ENCODE peak calls at places on chromosomes 4 and X, in eight cellular contexts. M is OCI-LY7, Q is nephron progenitor cell, U is endothelial cell, A is astrocyte of the spinal cord, O is MCF 10A, X is fibroblast of pulmonary artery, F is cardiac fibroblast. G is an unnamed sample.

GRCh38 chr4:13097971-13098370 is 386.2 kb downstream of the RAB28 start:
- DNase-seq in A (no peak), F (no peak), O (no peak), M (no peak), X (no peak), U (no peak), Q (no peak), G (no peak)

GRCh38 chr4:146124023-146124680 is 51.4 kb upstream of the LSM6 start:
- DNase-seq in O (no peak), Q (no peak), M (no peak), U (no peak), F (no peak), A (no peak), X (no peak), G (no peak)

GRCh38 chr4:83334425-83335241 is at the start of gene HPSE:
- DNase-seq in A (peak), Q (peak), U (peak), M (peak), F (peak), O (peak), X (peak), G (peak)

GRCh38 chr4:2700031-2700430 is 56.1 kb downstream of the TNIP2 start:
- DNase-seq in O (no peak), U (no peak), Q (no peak), F (no peak), X (no peak), A (no peak), M (no peak), G (no peak)

GRCh38 chr4:164783966-164784365 is 30.0 kb downstream of the SMIM31 start:
- DNase-seq in A (no peak), M (no peak), O (no peak), U (no peak), X (no peak), F (no peak), Q (peak), G (no peak)

GRCh38 chr4:76305971-76306881 is at the start of gene STBD1:
- DNase-seq in F (peak), O (peak), U (peak), A (peak), M (no peak), X (peak), Q (peak), G (peak)

GRCh38 chr4:42344260-42344659 is 53.0 kb upstream of the SHISA3 start:
- DNase-seq in M (no peak), F (no peak), X (no peak), Q (no peak), A (no peak), O (no peak), U (no peak), G (no peak)

GRCh38 chr4:80538276-80538926 is 202.9 kb downstream of the CFAP299 start:
- DNase-seq in X (no peak), M (no peak), Q (no peak), A (peak), U (no peak), O (peak), F (no peak), G (no peak)

GRCh38 chr4:46937493-46937892 is 28.4 kb upstream of the COX7B2 start:
- DNase-seq in F (peak), U (no peak), X (peak), A (no peak), M (no peak), O (peak), Q (no peak), G (no peak)

GRCh38 chrX:154698630-154699248 is 45.4 kb upstream of the CTAG2 start:
- DNase-seq in Q (no peak), M (no peak), X (no peak), O (no peak), U (no peak), F (no peak), A (no peak), G (no peak)

GRCh38 chrX:155877288-155877687 is 3.9 kb upstream of the VAMP7 start:
- DNase-seq in Q (no peak), O (no peak), F (no peak), M (peak), X (no peak), U (no peak), A (no peak), G (no peak)

GRCh38 chr4:102826890-102827673 is at the start of gene UBE2D3:
- DNase-seq in O (peak), Q (peak), X (peak), F (peak), M (peak), A (peak), U (peak), G (peak)

GRCh38 chr4:73984736-73985527 is 3.1 kb downstream of the PPBP start:
- DNase-seq in U (no peak), O (no peak), F (no peak), A (no peak), X (no peak), M (no peak), Q (no peak), G (no peak)

GRCh38 chrX:16659326-16659725 is 9.4 kb downstream of the S100G start:
- DNase-seq in A (no peak), X (no peak), U (no peak), M (no peak), F (no peak), O (no peak), Q (no peak), G (no peak)

GRCh38 chrX:16319929-16320328 is 152.6 kb downstream of the MAGEB17 start:
- DNase-seq in F (no peak), X (no peak), Q (no peak), U (no peak), A (peak), M (no peak), O (no peak), G (no peak)

GRCh38 chr4:178955614-178956013 is 1513.4 kb upstream of the AGA start:
- DNase-seq in A (no peak), M (no peak), F (no peak), U (no peak), Q (no peak), O (no peak), X (no peak), G (no peak)

GRCh38 chr4:151403656-151404055 is 5.3 kb upstream of the FHIP1A start:
- DNase-seq in U (no peak), A (no peak), M (no peak), O (no peak), Q (no peak), F (no peak), X (no peak), G (no peak)

GRCh38 chr4:1992468-1993168 is 16.2 kb downstream of the NELFA start:
- DNase-seq in U (peak), O (no peak), X (peak), M (no peak), F (peak), A (no peak), Q (peak), G (no peak)

GRCh38 chr4:26985836-26986235 is 125.2 kb downstream of the STIM2 start:
- DNase-seq in O (no peak), A (no peak), U (no peak), F (no peak), Q (no peak), X (no peak), M (peak), G (no peak)

GRCh38 chrX:12469296-12469695 is 321.9 kb upstream of the PRPS2 start:
- DNase-seq in X (no peak), M (no peak), A (peak), Q (no peak), O (peak), U (no peak), F (no peak), G (no peak)
- TF ChIP-seq CTCF in X (no peak), M (no peak), A (no peak), Q (no peak), O (no peak), U (no peak), F (no peak), G (no peak)

GRCh38 chrX:7147978-7148824 is at the start of gene PUDP:
- DNase-seq in A (peak), M (peak), X (peak), Q (peak), O (peak), U (peak), F (peak), G (peak)
- TF ChIP-seq CTCF in A (peak), M (peak), X (no peak), Q (no peak), O (no peak), U (no peak), F (no peak), G (peak)

DNA sequence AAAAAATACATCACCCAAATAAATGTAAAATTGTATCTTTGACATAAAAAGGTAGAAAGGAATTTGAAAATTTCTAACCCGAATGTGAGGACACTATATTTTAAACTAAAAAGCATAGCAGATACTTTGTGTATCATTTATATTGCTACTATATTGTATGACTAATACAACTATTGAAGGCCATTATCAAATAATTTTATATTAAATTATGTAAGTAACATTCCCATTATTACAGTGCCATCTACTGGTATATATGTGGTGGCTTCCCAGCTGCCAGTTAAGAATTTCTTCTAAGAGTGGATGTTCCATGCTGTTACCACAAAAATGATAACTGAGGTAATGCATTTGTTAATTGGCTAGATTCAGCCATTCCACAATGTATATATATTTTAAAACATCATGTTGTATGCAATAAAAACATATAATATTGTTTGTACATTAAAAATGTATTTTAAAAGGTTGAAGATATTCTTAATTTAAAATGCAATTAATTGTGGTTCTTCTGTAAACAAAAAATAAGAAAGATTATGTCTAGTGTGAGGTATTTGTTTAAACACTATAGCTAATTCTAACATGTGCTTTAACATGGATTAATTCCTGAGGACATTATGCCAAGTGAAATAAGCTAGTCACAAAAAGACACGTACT is 65.3 kb downstream of the EGF start:
- DNase-seq in F (peak), U (no peak), A (peak), M (peak), O (peak), X (peak), Q (no peak), G (no peak)
- TF ChIP-seq CTCF in F (peak), U (peak), A (peak), M (peak), O (peak), X (peak), Q (peak), G (peak)

GRCh38 chrX:10393241-10393640 is 227.1 kb downstream of the MID1 start:
- DNase-seq in O (no peak), M (no peak), A (no peak), Q (no peak), X (no peak), U (no peak), F (no peak), G (no peak)
- TF ChIP-seq CTCF in O (no peak), M (no peak), A (no peak), Q (no peak), X (no peak), U (no peak), F (no peak), G (no peak)

DNA sequence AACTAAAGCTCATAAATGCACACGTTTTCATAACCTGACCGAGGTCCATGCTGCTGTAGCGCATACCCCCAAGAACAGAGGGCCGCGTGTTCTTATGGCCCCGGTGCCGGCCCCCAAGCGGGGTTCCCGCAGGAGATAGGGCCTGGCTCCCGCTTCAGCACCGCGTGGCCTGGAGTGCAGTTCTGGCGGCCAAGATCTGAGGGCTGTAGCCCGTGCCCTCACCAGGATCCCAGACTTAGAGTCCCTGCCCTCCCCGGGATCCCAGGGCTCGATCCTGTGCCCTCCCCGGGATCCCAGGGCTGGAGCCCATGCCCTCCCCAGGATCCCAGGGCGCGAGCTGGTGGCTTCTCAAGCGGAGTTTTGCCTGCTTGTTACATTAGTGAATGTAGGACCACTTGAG is 1.0 kb upstream of the GRPEL1 start:
- DNase-seq in A (peak), M (no peak), U (no peak), F (no peak), Q (peak), X (no peak), O (no peak), G (no peak)
- TF ChIP-seq CTCF in A (no peak), M (no peak), U (no peak), F (no peak), Q (no peak), X (no peak), O (no peak), G (no peak)

DNA sequence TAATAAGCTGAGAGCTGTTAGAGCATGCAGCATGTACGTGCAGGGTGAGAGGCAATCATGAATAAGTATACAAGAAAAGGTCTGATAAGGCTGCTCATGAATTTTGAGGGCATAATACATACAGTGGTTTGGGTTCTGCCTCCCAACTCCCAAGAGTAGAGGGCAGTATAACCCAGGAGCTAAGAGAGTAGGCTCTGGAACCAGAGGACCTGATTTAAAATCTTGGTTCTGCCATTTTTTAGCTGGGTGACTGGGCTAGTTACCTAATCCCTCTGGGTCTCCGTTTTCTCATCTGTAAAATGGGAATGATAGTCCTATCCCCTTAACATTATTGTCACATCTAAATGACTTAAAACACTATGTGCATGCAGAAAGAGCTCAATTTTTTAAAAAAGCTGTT is 85.3 kb downstream of the LNX1 start:
- DNase-seq in Q (no peak), A (no peak), F (peak), X (peak), O (peak), U (no peak), M (no peak), G (no peak)
- TF ChIP-seq CTCF in Q (no peak), A (peak), F (peak), X (peak), O (no peak), U (no peak), M (peak), G (no peak)

GRCh38 chr4:37891221-37892159 is 606 bp downstream of the TBC1D1 start:
- DNase-seq in Q (no peak), A (no peak), M (peak), X (no peak), O (peak), F (no peak), U (peak), G (peak)
- TF ChIP-seq CTCF in Q (no peak), A (no peak), M (peak), X (no peak), O (no peak), F (no peak), U (no peak), G (no peak)

GRCh38 chr4:89438102-89438831 is 130.7 kb upstream of the GPRIN3 start:
- DNase-seq in O (peak), U (no peak), X (peak), M (peak), F (peak), A (no peak), Q (peak), G (no peak)
- TF ChIP-seq CTCF in O (peak), U (peak), X (peak), M (peak), F (peak), A (no peak), Q (peak), G (no peak)

G was measured in psoas muscle.